ENCODE peak calls at places on chromosome 5, in nine cellular contexts. One of them, this sample, is unnamed.
A peak's percentile ranks its signal among the peaks of the same experiment; 100 is the strongest.

GRCh38 chr5:10301266-10301665 is 6.4 kb downstream of the CMBL start:
- DNase-seq in body of pancreas: no peak
- DNase-seq in bronchial epithelial cell: peak; percentile 49
- DNase-seq in cardiac fibroblast: no peak
- DNase-seq in prostate gland: no peak
- DNase-seq in osteoblast: no peak
- DNase-seq in astrocyte of the spinal cord: no peak
- DNase-seq in cardiac muscle cell: no peak
- DNase-seq in tibial nerve: no peak
- DNase-seq in this sample: no peak

GRCh38 chr5:1827410-1828397 is 26.5 kb downstream of the NDUFS6 start:
- DNase-seq in body of pancreas: peak; percentile 36
- DNase-seq in bronchial epithelial cell: no peak
- DNase-seq in cardiac fibroblast: no peak
- DNase-seq in prostate gland: no peak
- DNase-seq in osteoblast: peak; percentile 60
- DNase-seq in astrocyte of the spinal cord: no peak
- DNase-seq in cardiac muscle cell: no peak
- DNase-seq in tibial nerve: no peak
- DNase-seq in this sample: peak; percentile 26

GRCh38 chr5:180825768-180826525 is 23.3 kb upstream of the MGAT1 start:
- DNase-seq in body of pancreas: peak; percentile 95
- DNase-seq in bronchial epithelial cell: peak; percentile 98
- DNase-seq in cardiac fibroblast: peak; percentile 77
- DNase-seq in prostate gland: peak; percentile 95
- DNase-seq in osteoblast: peak; percentile 84
- DNase-seq in astrocyte of the spinal cord: peak; percentile 44
- DNase-seq in cardiac muscle cell: no peak
- DNase-seq in tibial nerve: peak; percentile 44
- DNase-seq in this sample: no peak

GRCh38 chr5:172763120-172763464 is 7.9 kb downstream of the DUSP1 start:
- DNase-seq in body of pancreas: no peak
- DNase-seq in bronchial epithelial cell: no peak
- DNase-seq in cardiac fibroblast: no peak
- DNase-seq in prostate gland: no peak
- DNase-seq in osteoblast: no peak
- DNase-seq in astrocyte of the spinal cord: no peak
- DNase-seq in cardiac muscle cell: no peak
- DNase-seq in tibial nerve: no peak
- DNase-seq in this sample: no peak

GRCh38 chr5:56615750-56616149 is 199.6 kb upstream of the MAP3K1 start:
- DNase-seq in body of pancreas: no peak
- DNase-seq in bronchial epithelial cell: no peak
- DNase-seq in cardiac fibroblast: peak; percentile 35
- DNase-seq in prostate gland: peak; percentile 20
- DNase-seq in osteoblast: no peak
- DNase-seq in astrocyte of the spinal cord: no peak
- DNase-seq in cardiac muscle cell: peak; percentile 46
- DNase-seq in tibial nerve: no peak
- DNase-seq in this sample: peak; percentile 12

GRCh38 chr5:101260857-101261256 is 357.8 kb upstream of the ST8SIA4 start:
- DNase-seq in body of pancreas: no peak
- DNase-seq in bronchial epithelial cell: no peak
- DNase-seq in cardiac fibroblast: no peak
- DNase-seq in prostate gland: no peak
- DNase-seq in osteoblast: no peak
- DNase-seq in astrocyte of the spinal cord: no peak
- DNase-seq in cardiac muscle cell: no peak
- DNase-seq in tibial nerve: no peak
- DNase-seq in this sample: no peak

GRCh38 chr5:125134216-125135081 is 388.0 kb upstream of the ZNF608 start:
- DNase-seq in body of pancreas: no peak
- DNase-seq in bronchial epithelial cell: peak; percentile 40
- DNase-seq in cardiac fibroblast: peak; percentile 66
- DNase-seq in prostate gland: no peak
- DNase-seq in osteoblast: peak; percentile 83
- DNase-seq in astrocyte of the spinal cord: peak; percentile 90
- DNase-seq in cardiac muscle cell: no peak
- DNase-seq in tibial nerve: no peak
- DNase-seq in this sample: no peak

GRCh38 chr5:31036407-31036806 is 157.1 kb upstream of the CDH6 start:
- DNase-seq in body of pancreas: no peak
- DNase-seq in bronchial epithelial cell: peak; percentile 58
- DNase-seq in cardiac fibroblast: peak; percentile 44
- DNase-seq in prostate gland: no peak
- DNase-seq in osteoblast: no peak
- DNase-seq in astrocyte of the spinal cord: peak; percentile 79
- DNase-seq in cardiac muscle cell: no peak
- DNase-seq in tibial nerve: no peak
- DNase-seq in this sample: no peak

GRCh38 chr5:3843691-3844090 is 248.1 kb downstream of the IRX1 start:
- DNase-seq in body of pancreas: peak; percentile 34
- DNase-seq in bronchial epithelial cell: no peak
- DNase-seq in cardiac fibroblast: no peak
- DNase-seq in prostate gland: no peak
- DNase-seq in osteoblast: no peak
- DNase-seq in astrocyte of the spinal cord: no peak
- DNase-seq in cardiac muscle cell: peak; percentile 7
- DNase-seq in tibial nerve: no peak
- DNase-seq in this sample: no peak

GRCh38 chr5:83035373-83036170 is 41.6 kb downstream of the TMEM167A start:
- DNase-seq in body of pancreas: peak; percentile 55
- DNase-seq in bronchial epithelial cell: no peak
- DNase-seq in cardiac fibroblast: peak; percentile 42
- DNase-seq in prostate gland: no peak
- DNase-seq in osteoblast: no peak
- DNase-seq in astrocyte of the spinal cord: peak; percentile 27
- DNase-seq in cardiac muscle cell: peak; percentile 65
- DNase-seq in tibial nerve: no peak
- DNase-seq in this sample: no peak

GRCh38 chr5:28014779-28015178 is 976.4 kb upstream of the CDH9 start:
- DNase-seq in body of pancreas: no peak
- DNase-seq in bronchial epithelial cell: peak; percentile 38
- DNase-seq in cardiac fibroblast: peak; percentile 14
- DNase-seq in prostate gland: no peak
- DNase-seq in osteoblast: no peak
- DNase-seq in astrocyte of the spinal cord: no peak
- DNase-seq in cardiac muscle cell: no peak
- DNase-seq in tibial nerve: no peak
- DNase-seq in this sample: no peak

GRCh38 chr5:38551020-38552017 is 5.1 kb downstream of the LIFR start:
- DNase-seq in body of pancreas: peak; percentile 55
- DNase-seq in bronchial epithelial cell: peak; percentile 49
- DNase-seq in cardiac fibroblast: peak; percentile 75
- DNase-seq in prostate gland: no peak
- DNase-seq in osteoblast: peak; percentile 78
- DNase-seq in astrocyte of the spinal cord: peak; percentile 51
- DNase-seq in cardiac muscle cell: peak; percentile 57
- DNase-seq in tibial nerve: no peak
- DNase-seq in this sample: no peak

GRCh38 chr5:137146402-137146889 is 352.7 kb downstream of the SPOCK1 start:
- DNase-seq in body of pancreas: no peak
- DNase-seq in bronchial epithelial cell: peak; percentile 100
- DNase-seq in cardiac fibroblast: peak; percentile 95
- DNase-seq in prostate gland: no peak
- DNase-seq in osteoblast: peak; percentile 90
- DNase-seq in astrocyte of the spinal cord: peak; percentile 95
- DNase-seq in cardiac muscle cell: no peak
- DNase-seq in tibial nerve: no peak
- DNase-seq in this sample: peak; percentile 31

GRCh38 chr5:157911568-157911967 is 52.6 kb upstream of the CLINT1 start:
- DNase-seq in body of pancreas: no peak
- DNase-seq in bronchial epithelial cell: no peak
- DNase-seq in cardiac fibroblast: no peak
- DNase-seq in prostate gland: no peak
- DNase-seq in osteoblast: no peak
- DNase-seq in astrocyte of the spinal cord: no peak
- DNase-seq in cardiac muscle cell: no peak
- DNase-seq in tibial nerve: no peak
- DNase-seq in this sample: no peak

GRCh38 chr5:136563489-136563888 is 198.1 kb upstream of the TRPC7 start:
- DNase-seq in body of pancreas: no peak
- DNase-seq in bronchial epithelial cell: no peak
- DNase-seq in cardiac fibroblast: no peak
- DNase-seq in prostate gland: no peak
- DNase-seq in osteoblast: no peak
- DNase-seq in astrocyte of the spinal cord: no peak
- DNase-seq in cardiac muscle cell: no peak
- DNase-seq in tibial nerve: no peak
- DNase-seq in this sample: no peak

GRCh38 chr5:133458435-133458834 is 153.9 kb downstream of the FSTL4 start:
- DNase-seq in body of pancreas: no peak
- DNase-seq in bronchial epithelial cell: no peak
- DNase-seq in cardiac fibroblast: no peak
- DNase-seq in prostate gland: no peak
- DNase-seq in osteoblast: no peak
- DNase-seq in astrocyte of the spinal cord: no peak
- DNase-seq in cardiac muscle cell: no peak
- DNase-seq in tibial nerve: no peak
- DNase-seq in this sample: no peak

GRCh38 chr5:149837680-149838269 is 106.8 kb downstream of the PDE6A start:
- DNase-seq in body of pancreas: peak; percentile 40
- DNase-seq in bronchial epithelial cell: peak; percentile 58
- DNase-seq in cardiac fibroblast: peak; percentile 78
- DNase-seq in prostate gland: peak; percentile 60
- DNase-seq in osteoblast: peak; percentile 97
- DNase-seq in astrocyte of the spinal cord: peak; percentile 74
- DNase-seq in cardiac muscle cell: peak; percentile 68
- DNase-seq in tibial nerve: no peak
- DNase-seq in this sample: peak; percentile 73

GRCh38 chr5:15693933-15694332 is 194.0 kb downstream of the FBXL7 start:
- DNase-seq in body of pancreas: no peak
- DNase-seq in bronchial epithelial cell: no peak
- DNase-seq in cardiac fibroblast: no peak
- DNase-seq in prostate gland: no peak
- DNase-seq in osteoblast: no peak
- DNase-seq in astrocyte of the spinal cord: no peak
- DNase-seq in cardiac muscle cell: no peak
- DNase-seq in tibial nerve: no peak
- DNase-seq in this sample: no peak
- TF ChIP-seq CTCF in body of pancreas: no peak
- TF ChIP-seq CTCF in bronchial epithelial cell: no peak
- TF ChIP-seq CTCF in cardiac fibroblast: no peak
- TF ChIP-seq CTCF in prostate gland: no peak
- TF ChIP-seq CTCF in osteoblast: no peak
- TF ChIP-seq CTCF in astrocyte of the spinal cord: no peak
- TF ChIP-seq CTCF in cardiac muscle cell: no peak
- TF ChIP-seq CTCF in tibial nerve: no peak
- TF ChIP-seq CTCF in this sample: no peak

GRCh38 chr5:112240011-112240410 is 179.1 kb downstream of the EPB41L4A start:
- DNase-seq in body of pancreas: no peak
- DNase-seq in bronchial epithelial cell: no peak
- DNase-seq in cardiac fibroblast: no peak
- DNase-seq in prostate gland: no peak
- DNase-seq in osteoblast: no peak
- DNase-seq in astrocyte of the spinal cord: no peak
- DNase-seq in cardiac muscle cell: no peak
- DNase-seq in tibial nerve: no peak
- DNase-seq in this sample: no peak
- TF ChIP-seq CTCF in body of pancreas: no peak
- TF ChIP-seq CTCF in bronchial epithelial cell: no peak
- TF ChIP-seq CTCF in cardiac fibroblast: no peak
- TF ChIP-seq CTCF in prostate gland: no peak
- TF ChIP-seq CTCF in osteoblast: no peak
- TF ChIP-seq CTCF in astrocyte of the spinal cord: no peak
- TF ChIP-seq CTCF in cardiac muscle cell: no peak
- TF ChIP-seq CTCF in tibial nerve: no peak
- TF ChIP-seq CTCF in this sample: no peak

DNA sequence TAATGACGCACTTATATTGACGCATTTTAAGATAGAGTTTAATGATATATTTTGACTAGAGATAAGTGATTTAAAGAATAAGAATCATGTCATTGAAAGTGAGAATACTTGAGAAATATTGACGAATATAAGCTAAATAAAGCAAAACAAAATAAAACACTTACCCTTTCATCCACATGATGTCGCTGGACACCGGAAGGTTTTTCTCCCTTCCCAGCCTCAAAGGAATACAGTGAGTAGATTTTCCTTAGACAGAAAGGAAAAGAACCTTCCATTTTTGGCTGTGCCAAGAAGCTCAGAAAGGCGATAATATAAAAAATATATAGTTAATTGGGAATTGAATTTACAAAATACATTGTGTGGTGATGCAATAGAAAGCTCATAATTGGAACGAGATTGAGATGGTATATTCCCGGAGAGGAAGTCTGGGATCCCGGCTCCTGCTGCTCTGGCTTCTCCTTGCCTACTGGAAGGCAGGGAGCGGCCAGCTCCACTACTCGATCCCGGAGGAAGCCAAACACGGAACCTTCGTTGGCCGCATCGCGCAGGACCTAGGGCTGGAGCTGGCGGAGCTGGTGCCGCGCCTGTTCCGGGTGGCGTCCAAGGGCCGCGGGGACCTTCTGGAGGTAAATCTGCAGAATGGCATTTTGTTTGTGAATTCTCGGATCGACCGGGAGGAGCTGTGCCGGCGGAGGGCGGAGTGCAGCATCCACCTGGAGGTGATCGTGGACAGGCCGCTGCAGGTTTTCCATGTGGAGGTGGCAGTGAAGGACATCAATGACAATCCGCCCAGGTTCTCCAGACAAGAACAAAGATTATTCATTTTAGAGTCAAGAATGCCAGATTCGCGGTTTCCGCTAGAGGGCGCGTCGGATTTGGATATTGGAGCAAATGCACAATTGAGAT is at the start of gene PCDHA5:
- DNase-seq in body of pancreas: no peak
- DNase-seq in bronchial epithelial cell: peak; percentile 13
- DNase-seq in cardiac fibroblast: peak; percentile 3
- DNase-seq in prostate gland: no peak
- DNase-seq in osteoblast: no peak
- DNase-seq in astrocyte of the spinal cord: no peak
- DNase-seq in cardiac muscle cell: no peak
- DNase-seq in tibial nerve: no peak
- DNase-seq in this sample: no peak
- TF ChIP-seq CTCF in body of pancreas: no peak
- TF ChIP-seq CTCF in bronchial epithelial cell: peak; percentile 35
- TF ChIP-seq CTCF in cardiac fibroblast: peak; percentile 46
- TF ChIP-seq CTCF in prostate gland: no peak
- TF ChIP-seq CTCF in osteoblast: peak; percentile 51
- TF ChIP-seq CTCF in astrocyte of the spinal cord: peak; percentile 47
- TF ChIP-seq CTCF in cardiac muscle cell: peak; percentile 31
- TF ChIP-seq CTCF in tibial nerve: no peak
- TF ChIP-seq CTCF in this sample: no peak

DNA sequence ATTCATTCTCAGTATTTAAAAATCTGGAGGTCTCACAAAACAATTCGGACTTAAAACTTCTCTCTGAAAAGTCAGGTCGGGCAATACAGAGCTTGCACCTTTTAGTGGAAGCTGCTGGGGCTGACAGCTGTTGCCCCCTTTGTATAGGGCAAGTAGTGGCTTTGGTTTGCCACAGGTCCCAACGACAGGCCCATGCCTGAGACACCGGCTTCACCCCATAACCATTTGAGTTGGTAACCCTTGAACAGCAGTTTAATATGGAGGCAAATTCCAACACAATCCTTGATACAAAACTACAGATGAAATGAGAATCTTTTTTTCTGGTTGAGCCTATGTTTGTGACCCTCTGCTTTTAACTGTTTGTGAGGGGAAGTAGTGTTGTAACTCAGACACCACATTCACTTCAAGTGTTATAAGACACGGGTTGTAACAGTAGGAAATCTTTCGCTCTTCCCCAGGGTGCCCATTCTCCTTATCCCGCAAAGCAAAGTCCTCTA is 763 bp upstream of the GLRX start:
- DNase-seq in body of pancreas: no peak
- DNase-seq in bronchial epithelial cell: no peak
- DNase-seq in cardiac fibroblast: no peak
- DNase-seq in prostate gland: no peak
- DNase-seq in osteoblast: no peak
- DNase-seq in astrocyte of the spinal cord: no peak
- DNase-seq in cardiac muscle cell: no peak
- DNase-seq in tibial nerve: no peak
- DNase-seq in this sample: no peak
- TF ChIP-seq CTCF in body of pancreas: no peak
- TF ChIP-seq CTCF in bronchial epithelial cell: no peak
- TF ChIP-seq CTCF in cardiac fibroblast: no peak
- TF ChIP-seq CTCF in prostate gland: no peak
- TF ChIP-seq CTCF in osteoblast: no peak
- TF ChIP-seq CTCF in astrocyte of the spinal cord: no peak
- TF ChIP-seq CTCF in cardiac muscle cell: no peak
- TF ChIP-seq CTCF in tibial nerve: no peak
- TF ChIP-seq CTCF in this sample: no peak

This sample was measured in nephron progenitor cell.